ENCODE peak calls at places on chromosomes 7 and 10, in ten cellular contexts. F, E, R, N, A, T, D, C, K and M are unnamed samples.

GRCh38 chr10:103542764-103543616 is 49.5 kb downstream of the NEURL1 start:
- DNase-seq in A (no peak), D (peak), E (peak), T (peak), F (peak), N (peak), C (peak), R (peak), K (no peak), M (no peak)

GRCh38 chr10:98748298-98748697 is 301.6 kb upstream of the HPS1 start:
- DNase-seq in N (peak), T (no peak), D (peak), R (no peak), F (no peak), K (no peak), A (no peak), C (peak), E (no peak), M (no peak)

GRCh38 chr7:141161959-141162547 is 88.2 kb downstream of the TMEM178B start:
- DNase-seq in N (no peak), K (no peak), R (no peak), C (no peak), F (no peak), E (no peak), D (no peak), A (no peak), T (no peak), M (no peak)

GRCh38 chr10:127945948-127946347 is 39.0 kb downstream of the PTPRE start:
- DNase-seq in R (no peak), D (no peak), A (no peak), T (no peak), N (no peak), F (no peak), C (no peak), E (no peak), K (no peak), M (no peak)

GRCh38 chr7:37916017-37916672 is 472 bp downstream of the SFRP4 start:
- DNase-seq in A (no peak), T (no peak), D (no peak), C (no peak), N (peak), E (peak), F (no peak), R (peak), K (peak), M (no peak)

GRCh38 chr7:5594616-5595544 is 171.2 kb upstream of the TNRC18 start:
- DNase-seq in C (peak), A (no peak), T (no peak), D (peak), F (no peak), E (no peak), K (no peak), R (peak), N (peak), M (no peak)

GRCh38 chr7:156155988-156156733 is 343.9 kb upstream of the SHH start:
- DNase-seq in E (no peak), F (no peak), R (no peak), A (no peak), N (no peak), D (no peak), C (no peak), K (no peak), T (no peak), M (no peak)

GRCh38 chr7:142771353-142771723 is 568 bp downstream of the PRSS2 start:
- DNase-seq in T (no peak), E (no peak), F (no peak), D (no peak), C (no peak), N (no peak), A (no peak), K (no peak), R (no peak), M (no peak)

GRCh38 chr7:24336461-24336860 is 52.5 kb downstream of the NPY start:
- DNase-seq in C (no peak), A (no peak), K (no peak), R (no peak), D (no peak), T (no peak), F (no peak), E (no peak), N (no peak), M (no peak)

GRCh38 chr7:158740013-158740656 is 35.5 kb upstream of the NCAPG2 start:
- DNase-seq in C (peak), F (no peak), T (peak), A (no peak), E (no peak), N (peak), K (no peak), D (peak), R (peak), M (no peak)

GRCh38 chr7:158742065-158742821 is 37.6 kb upstream of the NCAPG2 start:
- DNase-seq in A (no peak), C (no peak), E (no peak), D (no peak), F (no peak), R (no peak), N (no peak), K (no peak), T (no peak), M (no peak)

GRCh38 chr7:158741294-158741666 is 36.7 kb upstream of the NCAPG2 start:
- DNase-seq in F (no peak), D (no peak), A (no peak), E (no peak), R (no peak), K (no peak), C (no peak), N (no peak), T (no peak), M (no peak)

GRCh38 chr7:158738841-158739240 is 34.2 kb upstream of the NCAPG2 start:
- DNase-seq in E (no peak), C (no peak), K (no peak), R (no peak), D (no peak), A (no peak), T (no peak), F (no peak), N (no peak), M (no peak)

GRCh38 chr7:158740657-158741293 is 36.2 kb upstream of the NCAPG2 start:
- DNase-seq in A (no peak), R (peak), K (no peak), D (peak), N (peak), E (no peak), F (no peak), C (peak), T (no peak), M (no peak)
- TF ChIP-seq CTCF in A (no peak), R (no peak), K (no peak), D (no peak), N (no peak), E (no peak), F (no peak), C (peak), T (no peak), M (no peak)

GRCh38 chr10:75304313-75304712 is 68.6 kb upstream of the COMTD1 start:
- DNase-seq in N (no peak), R (no peak), E (no peak), F (no peak), A (no peak), C (peak), T (no peak), D (no peak), K (no peak), M (no peak)

GRCh38 chr10:75304740-75305380 is 69.1 kb upstream of the COMTD1 start:
- DNase-seq in F (no peak), T (no peak), C (peak), N (no peak), A (no peak), R (peak), D (no peak), E (no peak), K (no peak), M (no peak)

GRCh38 chr10:75305675-75306074 is 69.9 kb upstream of the COMTD1 start:
- DNase-seq in C (no peak), K (no peak), A (no peak), R (no peak), N (no peak), E (no peak), T (no peak), D (no peak), F (no peak), M (no peak)

GRCh38 chr10:75303045-75303777 is 67.5 kb upstream of the COMTD1 start:
- DNase-seq in R (no peak), D (no peak), T (no peak), K (no peak), N (no peak), F (no peak), E (no peak), C (no peak), A (no peak), M (no peak)

DNA sequence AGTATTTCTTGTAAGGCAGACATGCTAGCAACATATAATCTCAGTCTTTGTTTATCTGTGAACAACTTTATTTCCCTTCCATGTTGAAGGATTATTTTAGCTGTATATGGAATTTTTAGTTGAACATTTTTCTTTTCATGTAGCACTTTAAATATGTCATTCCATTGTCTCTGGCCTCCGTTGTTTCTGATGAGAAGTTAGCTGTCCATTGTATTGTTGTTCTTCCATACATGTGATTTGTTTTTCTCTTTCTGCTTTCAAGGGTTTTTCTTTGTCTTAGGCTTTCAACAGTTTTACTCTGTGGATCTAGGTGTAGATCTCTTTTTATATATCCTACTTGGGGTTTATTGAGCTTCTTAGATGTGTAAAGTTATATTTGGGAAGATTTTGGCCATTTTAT is 66.3 kb upstream of the COMTD1 start:
- DNase-seq in C (no peak), A (no peak), E (no peak), F (no peak), N (no peak), T (no peak), D (no peak), R (no peak), K (no peak), M (no peak)
- TF ChIP-seq CTCF in C (no peak), A (no peak), E (no peak), F (no peak), N (no peak), T (no peak), D (no peak), R (no peak), K (no peak), M (no peak)

GRCh38 chr7:139341058-139341775 is at the start of gene FMC1:
- DNase-seq in N (peak), C (peak), K (peak), D (peak), A (peak), F (peak), T (peak), R (peak), E (peak), M (peak)
- TF ChIP-seq CTCF in N (no peak), C (peak), K (peak), D (peak), A (peak), F (peak), T (peak), R (peak), E (peak), M (peak)

DNA sequence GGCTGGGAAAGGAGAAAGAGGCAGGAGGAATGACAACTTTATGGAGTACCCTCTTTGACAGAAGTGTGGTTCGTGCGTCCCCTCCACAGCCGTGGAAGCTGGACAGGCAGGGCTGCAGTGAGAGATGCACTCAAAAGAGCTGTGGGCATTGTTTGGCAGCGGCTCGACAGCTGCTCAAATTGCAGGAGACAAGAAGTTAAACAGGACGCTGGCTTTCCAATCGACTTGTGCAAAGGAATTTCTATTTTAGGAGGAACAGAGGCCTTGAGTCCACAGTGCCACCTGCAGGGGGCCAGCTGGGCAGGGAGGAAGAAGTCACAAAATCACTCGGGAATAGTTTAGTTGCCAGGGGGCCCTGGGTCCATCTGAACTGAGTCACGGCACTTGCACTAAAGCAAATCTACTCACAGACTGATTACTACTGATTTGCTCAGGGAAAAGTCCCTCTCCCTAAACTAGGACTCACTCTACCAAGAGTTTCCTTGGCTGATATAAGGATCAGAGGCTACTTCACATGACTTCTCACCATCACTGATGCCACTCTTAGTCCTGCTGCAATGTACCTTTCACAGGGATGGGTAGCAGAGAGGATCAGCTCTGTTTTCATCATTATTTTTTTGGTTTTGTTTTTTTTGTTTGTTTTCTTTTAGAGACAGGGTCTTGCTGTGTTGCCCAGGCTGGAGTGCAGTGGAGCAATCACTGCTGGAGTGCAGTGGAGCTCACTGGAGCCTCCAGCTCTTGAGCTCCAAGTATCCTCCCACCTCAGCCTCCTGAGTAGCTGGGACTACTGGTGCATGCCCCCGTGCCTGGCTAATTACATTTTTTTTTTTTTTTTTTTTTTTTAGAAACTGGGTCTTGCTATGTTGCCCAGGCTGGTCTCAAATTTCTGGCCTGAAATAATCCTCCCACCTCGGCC is 200.8 kb downstream of the JCAD start:
- DNase-seq in D (peak), A (no peak), C (peak), R (peak), T (peak), N (peak), K (peak), E (peak), F (no peak), M (peak)
- TF ChIP-seq CTCF in D (peak), A (no peak), C (peak), R (peak), T (peak), N (peak), K (peak), E (peak), F (peak), M (peak)

DNA sequence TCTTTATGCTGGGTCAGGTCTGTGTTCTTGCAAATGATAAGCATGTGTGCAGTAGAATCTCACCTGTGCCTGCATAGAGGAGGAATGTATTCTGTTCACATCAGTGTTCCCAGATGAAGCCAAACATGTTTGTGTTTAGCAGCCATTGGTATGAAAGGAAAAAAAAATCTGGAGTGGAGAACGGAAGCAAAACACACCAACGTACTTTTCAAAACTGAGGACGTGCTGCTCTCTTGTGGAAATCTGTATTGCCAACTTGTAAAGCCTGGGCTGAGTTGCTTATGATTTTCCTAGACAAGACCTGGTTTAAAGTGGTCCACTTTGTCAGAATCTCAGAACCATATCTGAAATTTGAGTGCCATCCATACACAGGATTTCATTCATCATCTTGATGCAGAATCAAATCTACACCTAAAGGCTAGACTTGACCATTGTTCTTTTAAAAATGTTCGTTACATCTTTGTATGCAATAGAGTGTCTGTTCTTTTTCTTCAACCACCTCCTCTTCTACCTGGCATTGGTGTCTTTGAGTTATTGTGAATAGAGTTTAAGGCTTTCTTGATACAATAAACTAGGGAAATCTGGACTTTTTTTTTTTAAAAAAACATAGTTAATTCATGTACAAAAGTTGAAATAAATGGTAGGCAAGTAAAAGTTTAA is 367.7 kb downstream of the PHF14 start:
- DNase-seq in D (peak), F (no peak), R (peak), N (peak), T (no peak), K (no peak), A (no peak), C (no peak), E (no peak), M (no peak)
- TF ChIP-seq CTCF in D (peak), F (peak), R (peak), N (no peak), T (no peak), K (peak), A (no peak), C (peak), E (no peak), M (peak)

GRCh38 chr10:101139421-101139911 is 8.4 kb downstream of the TLX1 start:
- DNase-seq in D (peak), K (no peak), R (no peak), F (no peak), T (no peak), A (no peak), N (no peak), C (no peak), E (no peak), M (no peak)
- TF ChIP-seq CTCF in D (peak), K (peak), R (no peak), F (no peak), T (no peak), A (no peak), N (no peak), C (peak), E (no peak), M (peak)

GRCh38 chr7:133854739-133855138 is 272.4 kb upstream of the LRGUK start:
- DNase-seq in D (peak), A (no peak), F (no peak), N (peak), E (no peak), C (peak), R (peak), T (no peak), K (no peak), M (no peak)
- TF ChIP-seq CTCF in D (peak), A (peak), F (peak), N (no peak), E (no peak), C (peak), R (peak), T (no peak), K (peak), M (peak)

DNA sequence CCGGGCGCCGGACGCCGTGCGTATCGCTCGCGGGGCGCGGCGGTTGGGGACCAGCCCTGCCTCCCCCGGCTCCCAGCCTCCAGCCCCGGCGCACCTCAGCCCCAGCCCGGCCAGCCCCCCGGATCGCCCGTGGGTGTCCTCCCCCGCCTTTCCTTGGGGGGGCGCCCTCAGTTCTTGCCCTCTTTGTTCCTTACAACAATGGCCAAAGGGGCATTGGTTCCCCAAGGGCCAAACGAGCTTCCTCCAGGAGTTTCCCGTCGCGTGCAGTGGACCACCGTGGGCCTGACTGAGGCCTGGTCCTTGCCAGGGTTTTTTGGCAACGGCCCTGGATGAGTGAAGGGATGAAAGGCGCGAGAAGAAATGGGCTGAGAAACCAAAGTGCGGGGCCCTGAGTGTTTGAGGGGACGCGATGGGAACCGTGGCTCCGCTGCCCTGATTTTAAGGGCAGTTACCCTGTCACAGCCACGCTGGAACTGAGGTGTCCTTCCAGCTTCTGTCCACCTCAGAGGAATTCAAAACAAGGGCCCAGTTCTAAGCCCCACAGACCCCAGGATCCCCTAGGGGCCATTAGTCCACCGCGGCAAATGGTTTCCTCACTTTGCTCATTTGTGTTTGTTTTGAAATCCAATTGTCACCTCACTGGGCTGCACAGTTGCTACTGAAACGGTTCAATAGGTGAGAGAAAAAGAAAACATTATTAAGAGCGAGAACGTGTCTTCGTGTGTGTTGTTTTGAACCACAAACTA is 1.4 kb downstream of the MACROH2A2 start:
- DNase-seq in A (no peak), D (no peak), T (no peak), E (no peak), N (no peak), K (no peak), F (no peak), C (no peak), R (peak), M (peak)
- TF ChIP-seq CTCF in A (no peak), D (no peak), T (no peak), E (no peak), N (no peak), K (peak), F (no peak), C (peak), R (peak), M (peak)